ENCODE peak calls at places on chromosomes 5 and 9, in seven cellular contexts. One of them, this sample, is unnamed.

GRCh38 chr5:37771203-37771611 is 68.6 kb downstream of the GDNF start:
- DNase-seq in fibroblast of mammary gland: no peak
- DNase-seq in gastrocnemius medialis: no peak
- DNase-seq in GM10248: no peak
- DNase-seq in CD8-positive, alpha-beta T cell: no peak
- DNase-seq in AG09319: no peak
- DNase-seq in suprapubic skin: no peak
- DNase-seq in this sample: no peak

GRCh38 chr5:122120957-122121356 is 8.4 kb upstream of the ZNF474 start:
- DNase-seq in GM10248: no peak
- DNase-seq in AG09319: no peak
- DNase-seq in suprapubic skin: no peak
- DNase-seq in fibroblast of mammary gland: peak; percentile 74
- DNase-seq in gastrocnemius medialis: no peak
- DNase-seq in CD8-positive, alpha-beta T cell: no peak
- DNase-seq in this sample: no peak

GRCh38 chr9:114382951-114383865 is 4.6 kb downstream of the AKNA start:
- DNase-seq in suprapubic skin: no peak
- DNase-seq in gastrocnemius medialis: peak; percentile 52
- DNase-seq in AG09319: no peak
- DNase-seq in fibroblast of mammary gland: peak; percentile 85
- DNase-seq in CD8-positive, alpha-beta T cell: no peak
- DNase-seq in GM10248: peak; percentile 62
- DNase-seq in this sample: no peak

GRCh38 chr9:35553670-35554543 is 51.2 kb upstream of the TESK1 start:
- DNase-seq in AG09319: peak; percentile 57
- DNase-seq in CD8-positive, alpha-beta T cell: no peak
- DNase-seq in gastrocnemius medialis: peak; percentile 81
- DNase-seq in GM10248: peak; percentile 65
- DNase-seq in fibroblast of mammary gland: peak; percentile 83
- DNase-seq in suprapubic skin: no peak
- DNase-seq in this sample: no peak

GRCh38 chr5:126799780-126800179 is 22.8 kb downstream of the LMNB1 start:
- DNase-seq in suprapubic skin: no peak
- DNase-seq in CD8-positive, alpha-beta T cell: no peak
- DNase-seq in fibroblast of mammary gland: no peak
- DNase-seq in GM10248: no peak
- DNase-seq in AG09319: no peak
- DNase-seq in gastrocnemius medialis: no peak
- DNase-seq in this sample: no peak

GRCh38 chr5:2753452-2754409 is 2.3 kb upstream of the IRX2 start:
- DNase-seq in suprapubic skin: no peak
- DNase-seq in CD8-positive, alpha-beta T cell: no peak
- DNase-seq in GM10248: no peak
- DNase-seq in AG09319: no peak
- DNase-seq in fibroblast of mammary gland: no peak
- DNase-seq in gastrocnemius medialis: no peak
- DNase-seq in this sample: no peak

GRCh38 chr5:137234973-137235943 is 263.9 kb downstream of the SPOCK1 start:
- DNase-seq in AG09319: no peak
- DNase-seq in GM10248: no peak
- DNase-seq in suprapubic skin: no peak
- DNase-seq in fibroblast of mammary gland: no peak
- DNase-seq in CD8-positive, alpha-beta T cell: no peak
- DNase-seq in gastrocnemius medialis: no peak
- DNase-seq in this sample: no peak

GRCh38 chr5:10030219-10030831 is 219.4 kb downstream of the ATPSCKMT start:
- DNase-seq in GM10248: no peak
- DNase-seq in gastrocnemius medialis: no peak
- DNase-seq in fibroblast of mammary gland: peak; percentile 18
- DNase-seq in suprapubic skin: no peak
- DNase-seq in AG09319: peak; percentile 14
- DNase-seq in CD8-positive, alpha-beta T cell: no peak
- DNase-seq in this sample: no peak

GRCh38 chr9:88776717-88777497 is 214.4 kb upstream of the S1PR3 start:
- DNase-seq in CD8-positive, alpha-beta T cell: no peak
- DNase-seq in fibroblast of mammary gland: peak; percentile 96
- DNase-seq in AG09319: peak; percentile 36
- DNase-seq in GM10248: no peak
- DNase-seq in gastrocnemius medialis: no peak
- DNase-seq in suprapubic skin: no peak
- DNase-seq in this sample: no peak

GRCh38 chr9:114218264-114219120 is 63.2 kb downstream of the COL27A1 start:
- DNase-seq in fibroblast of mammary gland: peak; percentile 43
- DNase-seq in AG09319: no peak
- DNase-seq in GM10248: no peak
- DNase-seq in suprapubic skin: no peak
- DNase-seq in CD8-positive, alpha-beta T cell: no peak
- DNase-seq in gastrocnemius medialis: no peak
- DNase-seq in this sample: no peak

GRCh38 chr5:68287976-68288755 is 72.6 kb downstream of the PIK3R1 start:
- DNase-seq in gastrocnemius medialis: peak; percentile 85
- DNase-seq in suprapubic skin: no peak
- DNase-seq in GM10248: peak; percentile 73
- DNase-seq in CD8-positive, alpha-beta T cell: peak; percentile 32
- DNase-seq in AG09319: no peak
- DNase-seq in fibroblast of mammary gland: peak; percentile 37
- DNase-seq in this sample: no peak

GRCh38 chr5:75632321-75632720 is 21.1 kb downstream of the ANKDD1B start:
- DNase-seq in gastrocnemius medialis: no peak
- DNase-seq in CD8-positive, alpha-beta T cell: no peak
- DNase-seq in fibroblast of mammary gland: no peak
- DNase-seq in suprapubic skin: no peak
- DNase-seq in AG09319: no peak
- DNase-seq in GM10248: no peak
- DNase-seq in this sample: no peak

GRCh38 chr9:83707518-83707767 is 315 bp downstream of the UBQLN1 start:
- DNase-seq in CD8-positive, alpha-beta T cell: no peak
- DNase-seq in suprapubic skin: peak; percentile 93
- DNase-seq in gastrocnemius medialis: no peak
- DNase-seq in AG09319: no peak
- DNase-seq in fibroblast of mammary gland: no peak
- DNase-seq in GM10248: no peak
- DNase-seq in this sample: peak; percentile 95

GRCh38 chr5:474826-475661 is 32.1 kb downstream of the EXOC3 start:
- DNase-seq in CD8-positive, alpha-beta T cell: no peak
- DNase-seq in GM10248: no peak
- DNase-seq in AG09319: no peak
- DNase-seq in fibroblast of mammary gland: no peak
- DNase-seq in suprapubic skin: peak; percentile 78
- DNase-seq in gastrocnemius medialis: no peak
- DNase-seq in this sample: peak; percentile 89

GRCh38 chr9:972512-973294 is 3.8 kb upstream of the DMRT3 start:
- DNase-seq in fibroblast of mammary gland: no peak
- DNase-seq in GM10248: no peak
- DNase-seq in CD8-positive, alpha-beta T cell: no peak
- DNase-seq in AG09319: no peak
- DNase-seq in gastrocnemius medialis: no peak
- DNase-seq in suprapubic skin: no peak
- DNase-seq in this sample: no peak

GRCh38 chr9:131405429-131405828 is 11.5 kb downstream of the PRRC2B start:
- DNase-seq in GM10248: no peak
- DNase-seq in suprapubic skin: no peak
- DNase-seq in AG09319: no peak
- DNase-seq in fibroblast of mammary gland: peak; percentile 52
- DNase-seq in gastrocnemius medialis: peak; percentile 81
- DNase-seq in CD8-positive, alpha-beta T cell: no peak
- DNase-seq in this sample: no peak

GRCh38 chr9:107710552-107710951 is 221.0 kb upstream of the KLF4 start:
- DNase-seq in GM10248: no peak
- DNase-seq in CD8-positive, alpha-beta T cell: no peak
- DNase-seq in AG09319: no peak
- DNase-seq in suprapubic skin: no peak
- DNase-seq in gastrocnemius medialis: no peak
- DNase-seq in fibroblast of mammary gland: peak; percentile 68
- DNase-seq in this sample: no peak

GRCh38 chr9:7756088-7756487 is 43.5 kb downstream of the DMAC1 start:
- DNase-seq in gastrocnemius medialis: no peak
- DNase-seq in CD8-positive, alpha-beta T cell: no peak
- DNase-seq in GM10248: peak; percentile 37
- DNase-seq in fibroblast of mammary gland: no peak
- DNase-seq in AG09319: no peak
- DNase-seq in suprapubic skin: no peak
- DNase-seq in this sample: no peak

GRCh38 chr5:132013006-132013689 is 1.7 kb upstream of the ACSL6 start:
- DNase-seq in suprapubic skin: peak; percentile 64
- DNase-seq in fibroblast of mammary gland: no peak
- DNase-seq in gastrocnemius medialis: peak; percentile 65
- DNase-seq in GM10248: no peak
- DNase-seq in CD8-positive, alpha-beta T cell: no peak
- DNase-seq in AG09319: no peak
- DNase-seq in this sample: peak; percentile 64

GRCh38 chr9:121751686-121752445 is 100.4 kb downstream of the DAB2IP start:
- DNase-seq in fibroblast of mammary gland: no peak
- DNase-seq in suprapubic skin: no peak
- DNase-seq in GM10248: no peak
- DNase-seq in gastrocnemius medialis: no peak
- DNase-seq in AG09319: no peak
- DNase-seq in CD8-positive, alpha-beta T cell: no peak
- DNase-seq in this sample: no peak

GRCh38 chr5:34507948-34508347 is 148.2 kb upstream of the RAI14 start:
- DNase-seq in CD8-positive, alpha-beta T cell: no peak
- DNase-seq in suprapubic skin: no peak
- DNase-seq in gastrocnemius medialis: no peak
- DNase-seq in fibroblast of mammary gland: no peak
- DNase-seq in GM10248: no peak
- DNase-seq in AG09319: no peak
- DNase-seq in this sample: no peak

GRCh38 chr9:136312436-136312835 is 8.5 kb upstream of the CCDC187 start:
- DNase-seq in gastrocnemius medialis: no peak
- DNase-seq in GM10248: peak; percentile 73
- DNase-seq in fibroblast of mammary gland: peak; percentile 47
- DNase-seq in suprapubic skin: no peak
- DNase-seq in CD8-positive, alpha-beta T cell: peak; percentile 7
- DNase-seq in AG09319: no peak
- DNase-seq in this sample: no peak

DNA sequence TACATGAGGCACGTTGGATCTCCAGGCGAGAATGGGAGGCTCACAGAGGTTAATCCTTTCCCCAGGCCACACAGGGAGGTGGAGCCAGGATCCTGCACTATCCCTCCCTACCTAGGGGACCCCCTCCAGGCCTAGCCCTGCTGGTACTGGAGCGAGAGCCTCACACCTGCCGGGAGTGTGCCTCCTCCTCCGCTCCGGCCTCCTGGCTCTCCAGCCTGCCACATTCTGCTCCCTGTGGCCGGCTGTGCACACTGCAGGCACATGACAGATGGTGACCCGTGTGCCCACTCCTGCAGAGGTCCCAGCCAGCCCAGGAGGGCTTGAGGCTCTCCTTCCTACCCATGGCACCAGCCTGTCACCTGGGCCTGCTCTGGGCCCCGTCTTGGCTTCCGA is 93.4 kb downstream of the RXRA start:
- DNase-seq in gastrocnemius medialis: peak; percentile 74
- DNase-seq in GM10248: no peak
- DNase-seq in AG09319: no peak
- DNase-seq in CD8-positive, alpha-beta T cell: no peak
- DNase-seq in fibroblast of mammary gland: no peak
- DNase-seq in suprapubic skin: no peak
- DNase-seq in this sample: no peak
- TF ChIP-seq CTCF in gastrocnemius medialis: peak; percentile 76
- TF ChIP-seq CTCF in GM10248: peak; percentile 12
- TF ChIP-seq CTCF in AG09319: peak; percentile 1
- TF ChIP-seq CTCF in CD8-positive, alpha-beta T cell: no peak
- TF ChIP-seq CTCF in fibroblast of mammary gland: peak; percentile 28
- TF ChIP-seq CTCF in suprapubic skin: no peak
- TF ChIP-seq CTCF in this sample: peak; percentile 60

DNA sequence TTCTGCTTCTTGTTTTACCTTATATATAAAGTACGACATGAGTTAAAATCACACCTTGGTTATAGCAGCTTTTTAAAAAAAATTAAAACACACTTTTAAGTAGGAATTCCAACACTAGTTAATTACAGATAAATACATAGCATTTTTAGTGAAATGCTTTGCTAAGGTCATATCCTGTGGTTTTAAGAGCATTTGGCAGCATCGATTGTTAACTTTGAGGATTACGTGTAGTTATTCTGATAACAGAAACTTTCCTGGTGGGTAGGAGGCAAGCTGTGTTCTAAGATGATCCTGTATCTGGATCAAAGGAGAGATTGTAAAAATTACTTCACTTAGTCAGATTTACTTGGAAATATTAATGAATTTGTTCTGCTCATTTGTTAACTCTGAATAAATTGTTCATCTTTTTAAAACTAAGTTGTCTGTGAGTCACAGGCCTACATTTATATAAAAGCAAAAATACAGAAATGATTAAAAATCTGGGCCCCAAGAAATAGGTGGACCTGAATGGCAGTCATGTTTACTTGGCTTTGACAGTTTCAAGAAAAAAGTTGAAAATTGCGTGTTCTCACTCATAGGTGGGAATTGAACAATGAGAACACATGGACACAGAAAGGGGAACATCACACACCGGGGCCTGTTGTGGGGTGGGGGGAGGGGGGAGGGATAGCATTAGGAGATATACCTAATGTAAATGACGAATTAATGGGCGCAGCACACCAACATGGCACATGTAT is 58.4 kb downstream of the TRIO start:
- DNase-seq in CD8-positive, alpha-beta T cell: no peak
- DNase-seq in gastrocnemius medialis: no peak
- DNase-seq in fibroblast of mammary gland: peak; percentile 66
- DNase-seq in AG09319: no peak
- DNase-seq in suprapubic skin: no peak
- DNase-seq in GM10248: no peak
- DNase-seq in this sample: no peak
- TF ChIP-seq CTCF in CD8-positive, alpha-beta T cell: no peak
- TF ChIP-seq CTCF in gastrocnemius medialis: no peak
- TF ChIP-seq CTCF in fibroblast of mammary gland: no peak
- TF ChIP-seq CTCF in AG09319: no peak
- TF ChIP-seq CTCF in suprapubic skin: no peak
- TF ChIP-seq CTCF in GM10248: no peak
- TF ChIP-seq CTCF in this sample: no peak

GRCh38 chr5:176319827-176320554 is 41.6 kb downstream of the KIAA1191 start:
- DNase-seq in CD8-positive, alpha-beta T cell: no peak
- DNase-seq in gastrocnemius medialis: no peak
- DNase-seq in fibroblast of mammary gland: peak; percentile 40
- DNase-seq in AG09319: no peak
- DNase-seq in GM10248: no peak
- DNase-seq in suprapubic skin: no peak
- DNase-seq in this sample: no peak
- TF ChIP-seq CTCF in CD8-positive, alpha-beta T cell: no peak
- TF ChIP-seq CTCF in gastrocnemius medialis: no peak
- TF ChIP-seq CTCF in fibroblast of mammary gland: peak; percentile 28
- TF ChIP-seq CTCF in AG09319: no peak
- TF ChIP-seq CTCF in GM10248: no peak
- TF ChIP-seq CTCF in suprapubic skin: no peak
- TF ChIP-seq CTCF in this sample: peak; percentile 57

GRCh38 chr5:175417384-175417783 is 26.6 kb downstream of the DRD1 start:
- DNase-seq in GM10248: no peak
- DNase-seq in gastrocnemius medialis: no peak
- DNase-seq in fibroblast of mammary gland: no peak
- DNase-seq in CD8-positive, alpha-beta T cell: no peak
- DNase-seq in suprapubic skin: no peak
- DNase-seq in AG09319: no peak
- DNase-seq in this sample: no peak

GRCh38 chr5:175420383-175420782 is 23.6 kb downstream of the DRD1 start:
- DNase-seq in fibroblast of mammary gland: no peak
- DNase-seq in GM10248: no peak
- DNase-seq in suprapubic skin: no peak
- DNase-seq in CD8-positive, alpha-beta T cell: no peak
- DNase-seq in gastrocnemius medialis: no peak
- DNase-seq in AG09319: no peak
- DNase-seq in this sample: no peak

GRCh38 chr5:175418252-175418651 is 25.7 kb downstream of the DRD1 start:
- DNase-seq in gastrocnemius medialis: no peak
- DNase-seq in suprapubic skin: no peak
- DNase-seq in GM10248: no peak
- DNase-seq in AG09319: no peak
- DNase-seq in CD8-positive, alpha-beta T cell: no peak
- DNase-seq in fibroblast of mammary gland: no peak
- DNase-seq in this sample: no peak

GRCh38 chr5:175422058-175422457 is 21.9 kb downstream of the DRD1 start:
- DNase-seq in suprapubic skin: no peak
- DNase-seq in CD8-positive, alpha-beta T cell: no peak
- DNase-seq in gastrocnemius medialis: no peak
- DNase-seq in AG09319: no peak
- DNase-seq in GM10248: no peak
- DNase-seq in fibroblast of mammary gland: no peak
- DNase-seq in this sample: no peak
- TF ChIP-seq CTCF in suprapubic skin: no peak
- TF ChIP-seq CTCF in CD8-positive, alpha-beta T cell: no peak
- TF ChIP-seq CTCF in gastrocnemius medialis: no peak
- TF ChIP-seq CTCF in AG09319: no peak
- TF ChIP-seq CTCF in GM10248: no peak
- TF ChIP-seq CTCF in fibroblast of mammary gland: no peak
- TF ChIP-seq CTCF in this sample: no peak